ENCODE peak calls at places on chromosome 11, in nine cellular contexts. Q is ovary, A is pancreas, K is HFFc6, W is epithelial cell of esophagus, H is stomach, S is NB4, N is left lung, M is astrocyte of the spinal cord. E is an unnamed sample.

GRCh38 chr11:84628871-84629625 is 998.1 kb downstream of the DLG2 start:
- DNase-seq in Q (no peak), A (no peak), K (no peak), W (no peak), H (no peak), S (no peak), N (no peak), M (no peak), E (no peak)

GRCh38 chr11:109251230-109251629 is 170.8 kb upstream of the C11orf87 start:
- DNase-seq in Q (no peak), A (no peak), K (no peak), W (no peak), H (no peak), S (no peak), N (no peak), M (no peak), E (no peak)

GRCh38 chr11:73013021-73013420 is 129.1 kb downstream of the FCHSD2 start:
- DNase-seq in Q (no peak), A (no peak), K (no peak), W (no peak), H (no peak), S (no peak), N (no peak), M (no peak), E (no peak)

GRCh38 chr11:66877585-66877984 is 20.7 kb downstream of the LRFN4 start:
- DNase-seq in Q (no peak), A (no peak), K (no peak), W (peak; percentile 69), H (no peak), S (no peak), N (no peak), M (no peak), E (no peak)

GRCh38 chr11:63680842-63681207 is 475 bp upstream of the RTN3 start:
- DNase-seq in Q (peak; percentile 44), A (no peak), K (no peak), W (peak; percentile 62), H (no peak), S (peak; percentile 58), N (no peak), M (no peak), E (no peak)

GRCh38 chr11:118223992-118224391 is 819 bp downstream of the JAML start:
- DNase-seq in Q (no peak), A (no peak), K (no peak), W (no peak), H (no peak), S (no peak), N (no peak), M (no peak), E (no peak)

GRCh38 chr11:105000797-105001196 is 22.2 kb downstream of the CASP5 start:
- DNase-seq in Q (no peak), A (no peak), K (no peak), W (peak; percentile 2), H (peak; percentile 29), S (peak; percentile 62), N (no peak), M (no peak), E (no peak)

GRCh38 chr11:44379141-44380008 is 69.4 kb upstream of the ALX4 start:
- DNase-seq in Q (no peak), A (no peak), K (no peak), W (no peak), H (no peak), S (no peak), N (no peak), M (no peak), E (no peak)

GRCh38 chr11:134939046-134939445 is 527.0 kb upstream of the B3GAT1 start:
- DNase-seq in Q (no peak), A (no peak), K (no peak), W (no peak), H (no peak), S (no peak), N (no peak), M (no peak), E (no peak)

GRCh38 chr11:134942633-134943032 is 530.6 kb upstream of the B3GAT1 start:
- DNase-seq in Q (no peak), A (no peak), K (no peak), W (no peak), H (no peak), S (no peak), N (no peak), M (peak; percentile 62), E (no peak)

GRCh38 chr11:134938212-134938611 is 526.2 kb upstream of the B3GAT1 start:
- DNase-seq in Q (no peak), A (no peak), K (no peak), W (no peak), H (no peak), S (no peak), N (no peak), M (no peak), E (no peak)

GRCh38 chr11:134940441-134941125 is 528.5 kb upstream of the B3GAT1 start:
- DNase-seq in Q (no peak), A (no peak), K (no peak), W (no peak), H (no peak), S (no peak), N (no peak), M (no peak), E (no peak)

GRCh38 chr11:134939905-134940304 is 527.9 kb upstream of the B3GAT1 start:
- DNase-seq in Q (no peak), A (no peak), K (no peak), W (no peak), H (no peak), S (peak; percentile 50), N (no peak), M (no peak), E (no peak)
- TF ChIP-seq CTCF in Q (no peak), A (no peak), K (no peak), W (no peak), H (no peak), S (peak; percentile 41), N (no peak), M (peak; percentile 26), E (no peak)

GRCh38 chr11:113728814-113729213 is 22.7 kb upstream of the TMPRSS5 start:
- DNase-seq in Q (no peak), A (no peak), K (no peak), W (no peak), H (no peak), S (peak; percentile 57), N (no peak), M (no peak), E (no peak)

GRCh38 chr11:113725883-113726405 is 19.8 kb upstream of the TMPRSS5 start:
- DNase-seq in Q (no peak), A (no peak), K (no peak), W (no peak), H (no peak), S (no peak), N (no peak), M (no peak), E (no peak)

GRCh38 chr11:113729456-113729855 is 23.3 kb upstream of the TMPRSS5 start:
- DNase-seq in Q (no peak), A (no peak), K (no peak), W (peak; percentile 68), H (no peak), S (no peak), N (no peak), M (no peak), E (no peak)

GRCh38 chr11:113732092-113732491 is 26.0 kb upstream of the TMPRSS5 start:
- DNase-seq in Q (no peak), A (no peak), K (no peak), W (no peak), H (no peak), S (no peak), N (no peak), M (no peak), E (no peak)

DNA sequence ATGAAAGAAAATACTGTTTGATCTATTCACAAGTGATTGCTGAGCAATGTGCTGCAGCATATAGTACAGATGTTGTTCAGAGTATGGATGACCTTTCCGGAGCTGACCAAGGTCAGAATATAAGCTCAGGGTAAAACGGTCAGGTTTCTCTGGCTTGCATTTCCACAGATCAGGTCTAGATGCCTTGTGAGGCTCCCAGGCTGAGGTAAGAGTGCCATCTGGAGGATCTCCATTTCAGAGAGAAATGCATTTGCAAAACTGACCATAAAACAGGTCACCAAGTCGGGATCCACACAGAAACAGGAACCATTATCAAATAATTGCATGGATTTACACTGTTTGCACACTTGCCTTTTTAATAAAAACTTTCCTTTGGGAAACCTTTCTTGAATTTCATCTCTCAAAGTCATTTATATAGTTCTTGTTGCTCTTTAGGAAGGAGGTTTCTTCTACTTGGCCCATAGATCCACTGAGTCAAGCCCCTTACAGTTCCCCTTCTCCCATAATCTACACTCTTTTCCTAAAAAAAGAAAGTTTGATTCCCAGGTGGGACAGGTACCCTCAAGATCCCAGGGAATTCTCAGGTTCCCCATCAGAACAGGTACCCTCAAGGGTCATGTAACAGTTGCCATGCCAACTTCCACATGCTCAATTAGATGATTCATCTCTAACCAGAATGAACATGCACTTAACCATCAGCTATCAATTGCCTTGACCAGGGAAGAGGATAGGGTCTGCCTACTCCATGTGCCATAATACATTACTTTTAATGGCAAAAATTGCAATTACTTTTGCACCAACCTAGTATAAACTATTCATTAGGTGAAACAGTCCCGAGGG is 25.0 kb upstream of the TMPRSS5 start:
- DNase-seq in Q (peak; percentile 20), A (no peak), K (peak; percentile 39), W (peak; percentile 70), H (peak; percentile 45), S (peak; percentile 60), N (peak; percentile 33), M (peak; percentile 77), E (no peak)
- TF ChIP-seq CTCF in Q (no peak), A (no peak), K (peak; percentile 58), W (peak; percentile 81), H (no peak), S (peak; percentile 35), N (peak; percentile 17), M (peak; percentile 74), E (no peak)

GRCh38 chr11:37811349-37811748 is 1213.3 kb upstream of the RAG2 start:
- DNase-seq in Q (no peak), A (peak; percentile 34), K (no peak), W (no peak), H (no peak), S (no peak), N (no peak), M (no peak), E (no peak)

GRCh38 chr11:37817727-37818270 is 1219.8 kb upstream of the RAG2 start:
- DNase-seq in Q (no peak), A (no peak), K (no peak), W (peak; percentile 52), H (no peak), S (no peak), N (no peak), M (no peak), E (no peak)

DNA sequence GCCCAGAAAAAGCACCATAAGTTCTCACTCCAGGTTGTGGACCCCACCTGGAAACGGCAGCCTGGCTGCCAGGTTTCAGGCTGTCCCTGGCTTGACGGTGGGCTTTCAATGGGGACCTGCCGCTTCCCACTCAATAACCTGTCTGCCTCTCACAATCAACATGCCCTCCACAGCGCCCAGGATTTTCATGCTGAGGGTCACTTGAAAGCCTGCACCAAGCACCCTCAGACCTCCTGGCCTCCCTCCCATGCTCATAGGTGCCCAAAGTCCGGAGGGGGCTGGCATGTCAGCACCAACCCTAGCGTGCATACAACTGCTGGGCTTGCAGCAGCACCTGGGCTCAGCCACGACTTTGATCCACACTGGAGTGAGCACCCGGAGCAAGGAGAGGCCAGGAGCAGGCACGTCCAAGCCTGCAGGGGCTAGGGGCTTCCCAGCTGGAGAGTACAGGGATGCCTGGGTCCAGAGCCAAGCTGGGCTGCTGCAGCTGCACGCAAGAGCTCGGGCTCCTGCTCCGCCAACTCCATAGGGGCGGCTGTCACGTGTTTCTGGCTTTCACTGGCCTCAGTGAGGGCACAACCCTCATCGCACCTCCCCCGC is 1214.3 kb upstream of the RAG2 start:
- DNase-seq in Q (no peak), A (peak; percentile 55), K (no peak), W (no peak), H (no peak), S (no peak), N (no peak), M (no peak), E (peak; percentile 41)
- TF ChIP-seq CTCF in Q (no peak), A (no peak), K (no peak), W (no peak), H (no peak), S (no peak), N (no peak), M (no peak), E (no peak)

GRCh38 chr11:19328586-19329311 is 88.0 kb upstream of the E2F8 start:
- DNase-seq in Q (no peak), A (no peak), K (no peak), W (no peak), H (no peak), S (peak; percentile 34), N (no peak), M (no peak), E (no peak)

GRCh38 chr11:19327280-19327679 is 86.5 kb upstream of the E2F8 start:
- DNase-seq in Q (no peak), A (no peak), K (no peak), W (peak; percentile 22), H (no peak), S (no peak), N (no peak), M (no peak), E (no peak)

GRCh38 chr11:19323502-19323901 is 82.8 kb upstream of the E2F8 start:
- DNase-seq in Q (no peak), A (no peak), K (no peak), W (no peak), H (no peak), S (no peak), N (no peak), M (no peak), E (no peak)

GRCh38 chr11:19329910-19330309 is 89.2 kb upstream of the E2F8 start:
- DNase-seq in Q (no peak), A (no peak), K (no peak), W (no peak), H (no peak), S (no peak), N (no peak), M (no peak), E (no peak)

GRCh38 chr11:19326499-19326898 is 85.8 kb upstream of the E2F8 start:
- DNase-seq in Q (no peak), A (no peak), K (peak; percentile 31), W (peak; percentile 24), H (no peak), S (no peak), N (no peak), M (peak; percentile 14), E (no peak)
- TF ChIP-seq CTCF in Q (no peak), A (no peak), K (peak; percentile 77), W (no peak), H (no peak), S (no peak), N (no peak), M (peak; percentile 36), E (no peak)